ENCODE peak calls at places on chromosomes 13 and 19, in ten cellular contexts. One of them, this sample, is unnamed. For H3K9me3, the result is how much of the 10 kb centered on the place peaks cover.

GRCh38 chr13:24307211-24308067 is 1.9 kb upstream of the C1QTNF9 start:
- DNase-seq in right lobe of liver: no peak
- DNase-seq in CD4-positive, alpha-beta T cell: no peak
- DNase-seq in body of pancreas: no peak
- DNase-seq in IMR-90: no peak
- DNase-seq in fibroblast of lung: no peak
- DNase-seq in upper lobe of left lung: no peak
- DNase-seq in thoracic aorta: no peak
- DNase-seq in H9: peak
- DNase-seq in tibial artery: no peak
- DNase-seq in this sample: no peak

GRCh38 chr19:18469245-18470107 is 31.5 kb upstream of the ISYNA1 start:
- DNase-seq in tibial artery: no peak
- DNase-seq in thoracic aorta: no peak
- DNase-seq in upper lobe of left lung: peak
- DNase-seq in right lobe of liver: no peak
- DNase-seq in CD4-positive, alpha-beta T cell: peak
- DNase-seq in body of pancreas: peak
- DNase-seq in IMR-90: peak
- DNase-seq in fibroblast of lung: peak
- DNase-seq in H9: peak
- DNase-seq in this sample: peak

GRCh38 chr13:52695856-52696255 is 43.2 kb downstream of the SUGT1 start:
- DNase-seq in CD4-positive, alpha-beta T cell: no peak
- DNase-seq in thoracic aorta: no peak
- DNase-seq in body of pancreas: no peak
- DNase-seq in tibial artery: no peak
- DNase-seq in upper lobe of left lung: no peak
- DNase-seq in fibroblast of lung: peak
- DNase-seq in H9: no peak
- DNase-seq in right lobe of liver: no peak
- DNase-seq in IMR-90: peak
- DNase-seq in this sample: no peak

GRCh38 chr19:42311612-42312160 is 1.4 kb upstream of the TMEM145 start:
- DNase-seq in thoracic aorta: no peak
- DNase-seq in IMR-90: no peak
- DNase-seq in right lobe of liver: no peak
- DNase-seq in H9: peak
- DNase-seq in fibroblast of lung: no peak
- DNase-seq in upper lobe of left lung: no peak
- DNase-seq in CD4-positive, alpha-beta T cell: no peak
- DNase-seq in tibial artery: no peak
- DNase-seq in body of pancreas: no peak
- DNase-seq in this sample: no peak

GRCh38 chr19:53467138-53467502 is 413 bp upstream of the ZNF813 start:
- DNase-seq in thoracic aorta: no peak
- DNase-seq in right lobe of liver: no peak
- DNase-seq in IMR-90: no peak
- DNase-seq in upper lobe of left lung: peak
- DNase-seq in fibroblast of lung: no peak
- DNase-seq in body of pancreas: no peak
- DNase-seq in CD4-positive, alpha-beta T cell: no peak
- DNase-seq in H9: no peak
- DNase-seq in tibial artery: peak
- DNase-seq in this sample: peak

GRCh38 chr19:33399081-33399744 is 25.7 kb downstream of the CEBPG start:
- DNase-seq in H9: no peak
- DNase-seq in body of pancreas: peak
- DNase-seq in fibroblast of lung: no peak
- DNase-seq in upper lobe of left lung: peak
- DNase-seq in tibial artery: peak
- DNase-seq in right lobe of liver: no peak
- DNase-seq in thoracic aorta: no peak
- DNase-seq in CD4-positive, alpha-beta T cell: no peak
- DNase-seq in IMR-90: no peak
- DNase-seq in this sample: no peak

GRCh38 chr13:48737689-48738088 is 84.0 kb downstream of the CYSLTR2 start:
- DNase-seq in body of pancreas: no peak
- DNase-seq in thoracic aorta: no peak
- DNase-seq in IMR-90: no peak
- DNase-seq in tibial artery: no peak
- DNase-seq in upper lobe of left lung: no peak
- DNase-seq in fibroblast of lung: no peak
- DNase-seq in right lobe of liver: no peak
- DNase-seq in CD4-positive, alpha-beta T cell: no peak
- DNase-seq in H9: no peak
- DNase-seq in this sample: no peak

GRCh38 chr19:5933391-5933998 is 19.4 kb downstream of the CAPS start:
- DNase-seq in CD4-positive, alpha-beta T cell: no peak
- DNase-seq in upper lobe of left lung: no peak
- DNase-seq in right lobe of liver: no peak
- DNase-seq in thoracic aorta: no peak
- DNase-seq in body of pancreas: no peak
- DNase-seq in tibial artery: no peak
- DNase-seq in fibroblast of lung: no peak
- DNase-seq in H9: no peak
- DNase-seq in IMR-90: no peak
- DNase-seq in this sample: peak

GRCh38 chr19:14957464-14957863 is 16.2 kb downstream of the OR7C2 start:
- DNase-seq in CD4-positive, alpha-beta T cell: no peak
- DNase-seq in tibial artery: no peak
- DNase-seq in H9: no peak
- DNase-seq in thoracic aorta: no peak
- DNase-seq in body of pancreas: no peak
- DNase-seq in IMR-90: no peak
- DNase-seq in upper lobe of left lung: no peak
- DNase-seq in fibroblast of lung: no peak
- DNase-seq in right lobe of liver: no peak
- DNase-seq in this sample: no peak

GRCh38 chr19:14954071-14954655 is 12.9 kb downstream of the OR7C2 start:
- DNase-seq in fibroblast of lung: no peak
- DNase-seq in CD4-positive, alpha-beta T cell: no peak
- DNase-seq in thoracic aorta: no peak
- DNase-seq in IMR-90: no peak
- DNase-seq in body of pancreas: no peak
- DNase-seq in upper lobe of left lung: peak
- DNase-seq in right lobe of liver: no peak
- DNase-seq in tibial artery: no peak
- DNase-seq in H9: peak
- DNase-seq in this sample: no peak

GRCh38 chr19:14961956-14962685 is 17.5 kb downstream of the SLC1A6 start:
- DNase-seq in right lobe of liver: no peak
- DNase-seq in body of pancreas: no peak
- DNase-seq in CD4-positive, alpha-beta T cell: no peak
- DNase-seq in IMR-90: no peak
- DNase-seq in fibroblast of lung: no peak
- DNase-seq in upper lobe of left lung: no peak
- DNase-seq in tibial artery: no peak
- DNase-seq in thoracic aorta: no peak
- DNase-seq in H9: no peak
- DNase-seq in this sample: no peak

DNA sequence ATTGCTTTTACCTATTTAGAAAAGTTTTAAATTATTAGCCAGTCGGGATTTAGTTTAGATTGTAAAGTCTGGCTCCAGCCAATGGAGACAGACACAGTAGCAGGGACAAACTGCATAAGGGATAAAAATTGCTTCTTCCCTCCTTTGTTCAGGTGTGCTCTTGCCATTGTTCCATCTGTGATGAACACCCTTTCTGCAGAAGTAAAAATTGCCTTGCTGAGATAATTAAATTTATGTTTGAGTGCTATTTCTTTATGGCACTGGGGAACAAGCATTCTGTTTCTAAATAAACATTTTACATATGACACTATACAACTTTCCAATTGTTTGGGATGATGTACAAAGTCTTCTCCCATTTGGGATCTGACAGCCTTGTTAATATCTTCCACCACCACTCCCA is 18.0 kb downstream of the OR7C2 start:
- DNase-seq in CD4-positive, alpha-beta T cell: no peak
- DNase-seq in tibial artery: no peak
- DNase-seq in thoracic aorta: no peak
- DNase-seq in upper lobe of left lung: no peak
- DNase-seq in right lobe of liver: no peak
- DNase-seq in fibroblast of lung: no peak
- DNase-seq in body of pancreas: no peak
- DNase-seq in IMR-90: no peak
- DNase-seq in H9: no peak
- DNase-seq in this sample: no peak
- H3K9me3 ChIP-seq in CD4-positive, alpha-beta T cell: under half
- H3K9me3 ChIP-seq in tibial artery: under half
- H3K9me3 ChIP-seq in thoracic aorta: under half
- H3K9me3 ChIP-seq in upper lobe of left lung: under half
- H3K9me3 ChIP-seq in right lobe of liver: under half
- H3K9me3 ChIP-seq in fibroblast of lung: under half
- H3K9me3 ChIP-seq in body of pancreas: under half
- H3K9me3 ChIP-seq in IMR-90: under half
- H3K9me3 ChIP-seq in H9: under half
- H3K9me3 ChIP-seq in this sample: under half

DNA sequence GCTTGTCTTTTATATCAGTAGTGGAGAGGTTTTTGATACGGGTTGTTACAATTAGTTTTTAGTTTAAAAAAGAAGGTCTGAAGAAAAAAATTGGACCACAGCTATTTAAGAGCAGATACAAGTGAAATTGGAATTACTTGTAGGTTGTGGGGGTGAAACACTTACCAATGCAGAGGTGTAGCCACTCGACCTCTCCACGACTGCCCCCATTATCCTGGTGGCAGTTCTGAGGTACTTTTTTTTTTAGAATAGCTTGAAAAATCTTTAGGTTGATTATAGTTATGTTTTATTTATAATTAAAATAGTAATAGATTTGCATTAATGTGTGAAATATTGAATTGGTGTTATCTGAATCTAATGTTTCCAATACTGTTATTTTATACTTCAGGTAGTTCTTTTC is 60.7 kb downstream of the PAN3 start:
- DNase-seq in body of pancreas: no peak
- DNase-seq in IMR-90: no peak
- DNase-seq in H9: no peak
- DNase-seq in fibroblast of lung: no peak
- DNase-seq in tibial artery: no peak
- DNase-seq in CD4-positive, alpha-beta T cell: no peak
- DNase-seq in right lobe of liver: no peak
- DNase-seq in thoracic aorta: no peak
- DNase-seq in upper lobe of left lung: no peak
- DNase-seq in this sample: no peak
- TF ChIP-seq CTCF in body of pancreas: no peak
- TF ChIP-seq CTCF in IMR-90: no peak
- TF ChIP-seq CTCF in H9: peak
- TF ChIP-seq CTCF in fibroblast of lung: no peak
- TF ChIP-seq CTCF in tibial artery: no peak
- TF ChIP-seq CTCF in CD4-positive, alpha-beta T cell: no peak
- TF ChIP-seq CTCF in right lobe of liver: no peak
- TF ChIP-seq CTCF in thoracic aorta: peak
- TF ChIP-seq CTCF in upper lobe of left lung: no peak
- TF ChIP-seq CTCF in this sample: no peak

GRCh38 chr19:43664008-43664407 is 6.0 kb downstream of the PLAUR start:
- DNase-seq in IMR-90: no peak
- DNase-seq in CD4-positive, alpha-beta T cell: no peak
- DNase-seq in right lobe of liver: no peak
- DNase-seq in thoracic aorta: no peak
- DNase-seq in upper lobe of left lung: no peak
- DNase-seq in fibroblast of lung: no peak
- DNase-seq in H9: no peak
- DNase-seq in tibial artery: no peak
- DNase-seq in body of pancreas: no peak
- DNase-seq in this sample: no peak

GRCh38 chr19:43673702-43674629 is 4.0 kb upstream of the PLAUR start:
- DNase-seq in body of pancreas: no peak
- DNase-seq in thoracic aorta: no peak
- DNase-seq in fibroblast of lung: no peak
- DNase-seq in IMR-90: no peak
- DNase-seq in right lobe of liver: no peak
- DNase-seq in tibial artery: no peak
- DNase-seq in CD4-positive, alpha-beta T cell: no peak
- DNase-seq in upper lobe of left lung: no peak
- DNase-seq in H9: no peak
- DNase-seq in this sample: no peak

GRCh38 chr19:43667524-43668405 is 2.2 kb downstream of the PLAUR start:
- DNase-seq in fibroblast of lung: no peak
- DNase-seq in right lobe of liver: peak
- DNase-seq in tibial artery: no peak
- DNase-seq in H9: no peak
- DNase-seq in upper lobe of left lung: no peak
- DNase-seq in thoracic aorta: no peak
- DNase-seq in IMR-90: peak
- DNase-seq in body of pancreas: peak
- DNase-seq in CD4-positive, alpha-beta T cell: no peak
- DNase-seq in this sample: peak

GRCh38 chr19:43672061-43672679 is 2.2 kb upstream of the PLAUR start:
- DNase-seq in body of pancreas: no peak
- DNase-seq in upper lobe of left lung: no peak
- DNase-seq in CD4-positive, alpha-beta T cell: no peak
- DNase-seq in H9: no peak
- DNase-seq in tibial artery: no peak
- DNase-seq in fibroblast of lung: no peak
- DNase-seq in thoracic aorta: no peak
- DNase-seq in right lobe of liver: no peak
- DNase-seq in IMR-90: no peak
- DNase-seq in this sample: no peak

GRCh38 chr19:43668406-43669158 is 1.4 kb downstream of the PLAUR start:
- DNase-seq in thoracic aorta: peak
- DNase-seq in body of pancreas: peak
- DNase-seq in tibial artery: peak
- DNase-seq in IMR-90: peak
- DNase-seq in H9: peak
- DNase-seq in fibroblast of lung: peak
- DNase-seq in upper lobe of left lung: peak
- DNase-seq in right lobe of liver: peak
- DNase-seq in CD4-positive, alpha-beta T cell: peak
- DNase-seq in this sample: peak
- H3K27ac ChIP-seq in thoracic aorta: peak
- H3K27ac ChIP-seq in body of pancreas: peak
- H3K27ac ChIP-seq in tibial artery: peak
- H3K27ac ChIP-seq in IMR-90: peak
- H3K27ac ChIP-seq in H9: no peak
- H3K27ac ChIP-seq in fibroblast of lung: peak
- H3K27ac ChIP-seq in upper lobe of left lung: peak
- H3K27ac ChIP-seq in right lobe of liver: peak
- H3K27ac ChIP-seq in CD4-positive, alpha-beta T cell: no peak
- H3K27ac ChIP-seq in this sample: peak

GRCh38 chr19:23772668-23773063 is 14.0 kb upstream of the ZNF681 start:
- DNase-seq in right lobe of liver: no peak
- DNase-seq in upper lobe of left lung: no peak
- DNase-seq in tibial artery: no peak
- DNase-seq in body of pancreas: no peak
- DNase-seq in thoracic aorta: no peak
- DNase-seq in IMR-90: no peak
- DNase-seq in H9: no peak
- DNase-seq in fibroblast of lung: no peak
- DNase-seq in CD4-positive, alpha-beta T cell: no peak
- DNase-seq in this sample: no peak

GRCh38 chr19:23771348-23771747 is 12.7 kb upstream of the ZNF681 start:
- DNase-seq in right lobe of liver: no peak
- DNase-seq in upper lobe of left lung: no peak
- DNase-seq in thoracic aorta: no peak
- DNase-seq in fibroblast of lung: no peak
- DNase-seq in CD4-positive, alpha-beta T cell: no peak
- DNase-seq in IMR-90: no peak
- DNase-seq in tibial artery: no peak
- DNase-seq in H9: no peak
- DNase-seq in body of pancreas: no peak
- DNase-seq in this sample: no peak

GRCh38 chr19:23771761-23772667 is 13.3 kb upstream of the ZNF681 start:
- DNase-seq in CD4-positive, alpha-beta T cell: no peak
- DNase-seq in IMR-90: no peak
- DNase-seq in H9: no peak
- DNase-seq in thoracic aorta: no peak
- DNase-seq in right lobe of liver: no peak
- DNase-seq in tibial artery: no peak
- DNase-seq in fibroblast of lung: no peak
- DNase-seq in body of pancreas: no peak
- DNase-seq in upper lobe of left lung: no peak
- DNase-seq in this sample: no peak

GRCh38 chr19:23770672-23771250 is 12.1 kb upstream of the ZNF681 start:
- DNase-seq in tibial artery: no peak
- DNase-seq in CD4-positive, alpha-beta T cell: no peak
- DNase-seq in right lobe of liver: no peak
- DNase-seq in fibroblast of lung: no peak
- DNase-seq in H9: no peak
- DNase-seq in thoracic aorta: no peak
- DNase-seq in upper lobe of left lung: no peak
- DNase-seq in IMR-90: no peak
- DNase-seq in body of pancreas: no peak
- DNase-seq in this sample: no peak

DNA sequence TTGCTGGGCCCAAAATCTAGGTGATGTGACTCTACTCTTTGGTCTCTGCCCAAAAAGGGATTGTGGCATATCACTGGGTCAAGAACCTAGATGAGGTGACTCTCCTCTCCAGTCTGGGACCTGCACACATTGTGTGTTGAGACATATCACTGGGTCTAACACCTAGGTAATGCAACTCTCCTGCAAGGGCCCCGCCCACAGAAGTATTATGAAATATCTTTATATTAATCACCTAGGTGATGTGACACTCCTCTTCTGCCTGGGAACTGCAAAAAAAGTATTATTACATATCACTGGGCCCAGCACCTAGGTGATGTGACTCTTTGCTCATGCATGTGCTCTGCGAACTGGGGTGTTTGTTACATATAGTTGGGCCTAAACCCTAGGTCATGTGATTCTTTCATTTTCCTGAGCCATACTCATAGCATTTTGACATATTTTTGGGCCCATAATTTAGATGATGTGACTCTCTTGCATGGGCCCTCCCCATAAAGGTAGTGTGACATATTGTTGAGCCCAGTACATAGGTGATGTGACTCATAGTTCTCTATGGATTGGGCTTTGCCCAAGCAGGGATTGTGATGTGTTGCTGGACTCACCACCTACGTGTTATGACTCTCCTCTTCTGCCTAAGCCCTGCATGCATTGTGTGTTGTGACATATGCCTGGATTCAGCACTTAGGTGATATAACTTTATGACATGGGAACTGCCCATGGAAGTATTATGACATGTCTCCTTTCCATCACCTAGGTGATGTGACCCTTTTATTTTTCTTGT is 11.2 kb upstream of the ZNF681 start:
- DNase-seq in tibial artery: no peak
- DNase-seq in fibroblast of lung: no peak
- DNase-seq in H9: no peak
- DNase-seq in thoracic aorta: no peak
- DNase-seq in upper lobe of left lung: no peak
- DNase-seq in IMR-90: no peak
- DNase-seq in CD4-positive, alpha-beta T cell: no peak
- DNase-seq in body of pancreas: no peak
- DNase-seq in right lobe of liver: no peak
- DNase-seq in this sample: no peak
- H3K9me3 ChIP-seq in tibial artery: under half
- H3K9me3 ChIP-seq in fibroblast of lung: under half
- H3K9me3 ChIP-seq in H9: under half
- H3K9me3 ChIP-seq in thoracic aorta: under half
- H3K9me3 ChIP-seq in upper lobe of left lung: under half
- H3K9me3 ChIP-seq in IMR-90: under half
- H3K9me3 ChIP-seq in CD4-positive, alpha-beta T cell: under half
- H3K9me3 ChIP-seq in body of pancreas: under half
- H3K9me3 ChIP-seq in right lobe of liver: under half
- H3K9me3 ChIP-seq in this sample: under half

This sample was measured in uterus.